ENCODE peak calls at places on chromosomes 6 and 20, in five cellular contexts. A is body of pancreas, D is heart left ventricle, U is ovary, K is breast epithelium. W is an unnamed sample.
A peak's percentile ranks its signal among the peaks of the same experiment; 100 is the strongest.

GRCh38 chr20:62550087-62550565 is 74.3 kb upstream of the GATA5 start:
- DNase-seq in K (peak; percentile 23), A (no peak), U (peak; percentile 34), D (peak; percentile 94), W (no peak)

GRCh38 chr6:78605909-78606446 is 261.4 kb upstream of the IRAK1BP1 start:
- DNase-seq in U (no peak), D (no peak), K (no peak), A (no peak), W (no peak)

GRCh38 chr6:139686308-139686707 is 311.9 kb upstream of the CITED2 start:
- DNase-seq in A (no peak), U (no peak), D (no peak), K (no peak), W (no peak)

GRCh38 chr6:42136508-42137191 is 5.8 kb downstream of the C6orf132 start:
- DNase-seq in K (no peak), D (no peak), A (no peak), U (no peak), W (no peak)

GRCh38 chr6:41527721-41528408 is 18.3 kb upstream of the FOXP4 start:
- DNase-seq in K (no peak), D (no peak), U (no peak), A (peak; percentile 31), W (no peak)

GRCh38 chr6:5246141-5246869 is 14.4 kb downstream of the LYRM4 start:
- DNase-seq in U (no peak), K (no peak), D (no peak), A (no peak), W (no peak)

GRCh38 chr6:131379951-131380350 is 193.1 kb upstream of the ARG1 start:
- DNase-seq in U (no peak), A (no peak), D (no peak), K (no peak), W (no peak)

GRCh38 chr20:51769941-51770615 is 1.9 kb upstream of the ATP9A start:
- DNase-seq in U (no peak), A (no peak), D (no peak), K (no peak), W (no peak)

GRCh38 chr6:4950849-4951533 is 52.8 kb downstream of the RPP40 start:
- DNase-seq in U (no peak), K (no peak), A (no peak), D (no peak), W (no peak)

GRCh38 chr6:55433446-55434130 is 106.3 kb downstream of the GFRAL start:
- DNase-seq in D (no peak), U (no peak), K (no peak), A (no peak), W (no peak)

GRCh38 chr6:160973856-160974255 is 17.7 kb upstream of the MAP3K4 start:
- DNase-seq in D (no peak), U (no peak), K (no peak), A (no peak), W (peak; percentile 75)

GRCh38 chr20:24825591-24825990 is 123.5 kb upstream of the CST7 start:
- DNase-seq in A (no peak), U (no peak), K (no peak), D (no peak), W (no peak)

GRCh38 chr6:32375739-32376529 is 4.2 kb upstream of the TSBP1 start:
- DNase-seq in A (no peak), K (no peak), U (no peak), D (no peak), W (no peak)
- H3K4me1 ChIP-seq in A (no peaks in the 10 kb centered on the region), K (no peaks in the 10 kb centered on the region), U (no peaks in the 10 kb centered on the region), D (no peaks in the 10 kb centered on the region), W (no peaks in the 10 kb centered on the region)

GRCh38 chr20:32742322-32743236 is 688 bp downstream of the COMMD7 start:
- DNase-seq in K (no peak), A (no peak), D (no peak), U (no peak), W (no peak)
- TF ChIP-seq POLR2A in K (no peak), A (no peak), D (no peak), U (no peak), W (no peak)

GRCh38 chr6:90464507-90464906 is 122.4 kb downstream of the MAP3K7 start:
- DNase-seq in K (no peak), A (no peak), U (no peak), D (no peak), W (no peak)
- H3K4me1 ChIP-seq in K (no peaks in the 10 kb centered on the region), A (no peaks in the 10 kb centered on the region), U (peaks cover 2% of the 10 kb centered on the region), D (no peaks in the 10 kb centered on the region), W (no peaks in the 10 kb centered on the region)

GRCh38 chr6:44353336-44353735 is 10.9 kb downstream of the SPATS1 start:
- DNase-seq in A (no peak), U (no peak), K (no peak), D (no peak), W (no peak)

GRCh38 chr6:44352259-44352658 is 9.8 kb downstream of the SPATS1 start:
- DNase-seq in U (no peak), D (no peak), A (no peak), K (no peak), W (no peak)

GRCh38 chr6:44355640-44356039 is 13.2 kb downstream of the SPATS1 start:
- DNase-seq in D (no peak), U (no peak), K (no peak), A (no peak), W (no peak)

GRCh38 chr6:44349904-44350649 is 7.6 kb downstream of the SPATS1 start:
- DNase-seq in D (no peak), A (no peak), K (no peak), U (no peak), W (no peak)
- TF ChIP-seq POLR2A in D (no peak), A (no peak), K (no peak), U (no peak), W (no peak)

GRCh38 chr20:47559141-47559540 is 57.5 kb downstream of the NCOA3 start:
- DNase-seq in U (no peak), K (no peak), D (no peak), A (no peak), W (no peak)

GRCh38 chr20:47558295-47558694 is 56.6 kb downstream of the NCOA3 start:
- DNase-seq in A (no peak), K (no peak), D (no peak), U (no peak), W (no peak)

GRCh38 chr20:47561603-47562583 is 60.2 kb downstream of the NCOA3 start:
- DNase-seq in A (no peak), D (no peak), U (no peak), K (no peak), W (no peak)

GRCh38 chr20:47558699-47559098 is 57.0 kb downstream of the NCOA3 start:
- DNase-seq in A (no peak), D (no peak), K (no peak), U (no peak), W (no peak)

GRCh38 chr20:47561175-47561574 is 59.5 kb downstream of the NCOA3 start:
- DNase-seq in U (no peak), K (no peak), A (no peak), D (no peak), W (no peak)
- H3K4me1 ChIP-seq in U (peaks cover 6% of the 10 kb centered on the region), K (no peaks in the 10 kb centered on the region), A (peaks cover 18% of the 10 kb centered on the region), D (peaks cover 58% of the 10 kb centered on the region), W (peaks cover 88% of the 10 kb centered on the region)

GRCh38 chr20:38930242-38930569 is 4.0 kb downstream of the FAM83D start:
- DNase-seq in A (no peak), U (no peak), D (no peak), K (no peak), W (no peak)

GRCh38 chr20:38926934-38927616 is 858 bp downstream of the FAM83D start:
- DNase-seq in U (no peak), A (no peak), D (no peak), K (no peak), W (no peak)

GRCh38 chr20:38927902-38928578 is 1.8 kb downstream of the FAM83D start:
- DNase-seq in U (no peak), D (no peak), A (no peak), K (no peak), W (no peak)

GRCh38 chr20:38924718-38925117 is 1.5 kb upstream of the FAM83D start:
- DNase-seq in D (no peak), K (no peak), A (no peak), U (no peak), W (no peak)

GRCh38 chr20:38926142-38926933 is at the start of gene FAM83D:
- DNase-seq in A (peak; percentile 90), U (peak; percentile 81), K (peak; percentile 91), D (peak; percentile 96), W (peak; percentile 98)
- TF ChIP-seq POLR2A in A (peak; percentile 22), U (no peak), K (no peak), D (peak; percentile 65), W (peak; percentile 89)

GRCh38 chr20:17967595-17968365 is 814 bp downstream of the SNX5 start:
- DNase-seq in U (no peak), K (no peak), D (no peak), A (no peak), W (no peak)
- H3K4me1 ChIP-seq in U (peaks cover 24% of the 10 kb centered on the region), K (peaks cover 11% of the 10 kb centered on the region), D (peaks cover 60% of the 10 kb centered on the region), A (peaks cover 61% of the 10 kb centered on the region), W (peaks cover 75% of the 10 kb centered on the region)

W was measured in esophagus muscularis mucosa.